ENCODE peak calls at places on chromosomes 13 and 19, in nine cellular contexts. D is brain microvascular endothelial cell; E is breast epithelium; H is A549; J is Calu3; B is MCF 10A; L is CD4-positive, alpha-beta T cell; V is fibroblast of the aortic adventitia; S is epithelial cell of proximal tubule. W is an unnamed sample.

GRCh38 chr19:48330012-48330681 is 4.8 kb downstream of the EMP3 start:
- DNase-seq in D (no peak), E (peak), H (no peak), J (peak), B (no peak), L (peak), V (no peak), S (no peak), W (no peak)

GRCh38 chr13:72284791-72285190 is 417.8 kb upstream of the DACH1 start:
- DNase-seq in D (no peak), E (no peak), H (no peak), J (no peak), B (no peak), L (no peak), V (no peak), S (no peak), W (no peak)

GRCh38 chr19:9962623-9963290 is 26.4 kb upstream of the OLFM2 start:
- DNase-seq in D (no peak), E (no peak), H (no peak), J (no peak), B (no peak), L (no peak), V (no peak), S (no peak), W (no peak)

GRCh38 chr13:35704331-35704730 is 227.8 kb upstream of the MAB21L1 start:
- DNase-seq in D (no peak), E (no peak), H (no peak), J (no peak), B (no peak), L (no peak), V (no peak), S (no peak), W (no peak)

GRCh38 chr13:49667773-49668172 is 23.5 kb downstream of the EBPL start:
- DNase-seq in D (peak), E (no peak), H (no peak), J (no peak), B (peak), L (no peak), V (no peak), S (no peak), W (peak)

GRCh38 chr19:30686252-30686762 is 314.1 kb downstream of the ZNF536 start:
- DNase-seq in D (no peak), E (no peak), H (no peak), J (no peak), B (no peak), L (no peak), V (peak), S (no peak), W (peak)

GRCh38 chr13:60584976-60585375 is 188.0 kb downstream of the TDRD3 start:
- DNase-seq in D (peak), E (no peak), H (no peak), J (no peak), B (peak), L (no peak), V (peak), S (no peak), W (no peak)

GRCh38 chr19:19460258-19460731 is 54.8 kb downstream of the GATAD2A start:
- DNase-seq in D (no peak), E (no peak), H (no peak), J (no peak), B (no peak), L (no peak), V (no peak), S (no peak), W (peak)

GRCh38 chr13:99320693-99321481 is 13.7 kb upstream of the GPR183 start:
- DNase-seq in D (peak), E (no peak), H (no peak), J (no peak), B (peak), L (no peak), V (peak), S (no peak), W (peak)

GRCh38 chr13:51276684-51277083 is 54.5 kb downstream of the FAM124A start:
- DNase-seq in D (no peak), E (peak), H (no peak), J (no peak), B (peak), L (no peak), V (peak), S (peak), W (no peak)

GRCh38 chr13:61414686-61415664 is 674 bp downstream of the PCDH20 start:
- DNase-seq in D (no peak), E (no peak), H (no peak), J (no peak), B (peak), L (no peak), V (no peak), S (peak), W (no peak)

GRCh38 chr13:84999252-84999651 is 800.0 kb downstream of the SLITRK6 start:
- DNase-seq in D (no peak), E (no peak), H (no peak), J (no peak), B (no peak), L (no peak), V (no peak), S (no peak), W (no peak)

GRCh38 chr19:35925501-35925900 is 10.7 kb upstream of the LRFN3 start:
- DNase-seq in D (no peak), E (no peak), H (no peak), J (no peak), B (no peak), L (no peak), V (no peak), S (no peak), W (no peak)

GRCh38 chr19:47475460-47475859 is 3.8 kb upstream of the SLC8A2 start:
- DNase-seq in D (no peak), E (no peak), H (no peak), J (no peak), B (no peak), L (no peak), V (no peak), S (no peak), W (no peak)

GRCh38 chr19:16660763-16661479 is at the start of gene TMEM38A:
- DNase-seq in D (no peak), E (peak), H (no peak), J (peak), B (peak), L (peak), V (no peak), S (no peak), W (peak)

GRCh38 chr19:17248011-17248776 is 2.5 kb upstream of the NR2F6 start:
- DNase-seq in D (no peak), E (no peak), H (no peak), J (peak), B (no peak), L (no peak), V (no peak), S (no peak), W (no peak)

GRCh38 chr19:1027020-1027952 is 878 bp downstream of the CNN2 start:
- DNase-seq in D (no peak), E (no peak), H (no peak), J (peak), B (peak), L (no peak), V (peak), S (no peak), W (no peak)

GRCh38 chr19:30170081-30170480 is 202.1 kb upstream of the ZNF536 start:
- DNase-seq in D (no peak), E (no peak), H (no peak), J (no peak), B (no peak), L (no peak), V (no peak), S (no peak), W (no peak)

GRCh38 chr13:66673401-66673800 is 556.7 kb downstream of the PCDH9 start:
- DNase-seq in D (peak), E (no peak), H (no peak), J (no peak), B (peak), L (no peak), V (peak), S (no peak), W (peak)

GRCh38 chr13:26719356-26719945 is 41.1 kb downstream of the GPR12 start:
- DNase-seq in D (no peak), E (no peak), H (no peak), J (no peak), B (peak), L (no peak), V (peak), S (no peak), W (peak)

GRCh38 chr19:16952046-16952445 is 63.2 kb downstream of the F2RL3 start:
- DNase-seq in D (no peak), E (no peak), H (no peak), J (no peak), B (no peak), L (no peak), V (no peak), S (no peak), W (no peak)

GRCh38 chr19:38425810-38426466 is at the start of gene RASGRP4:
- DNase-seq in D (no peak), E (no peak), H (no peak), J (no peak), B (no peak), L (no peak), V (no peak), S (no peak), W (no peak)

GRCh38 chr13:61466280-61466679 is 50.6 kb upstream of the PCDH20 start:
- DNase-seq in D (no peak), E (no peak), H (no peak), J (no peak), B (peak), L (no peak), V (no peak), S (no peak), W (no peak)

GRCh38 chr19:46981296-46981695 is 38.3 kb upstream of the NPAS1 start:
- DNase-seq in D (no peak), E (no peak), H (no peak), J (no peak), B (no peak), L (no peak), V (no peak), S (no peak), W (no peak)

GRCh38 chr19:49488046-49488862 is 846 bp downstream of the RPL13A start:
- DNase-seq in D (no peak), E (no peak), H (no peak), J (no peak), B (no peak), L (no peak), V (no peak), S (no peak), W (no peak)

GRCh38 chr13:41139296-41139966 is 6.8 kb upstream of the KBTBD6 start:
- DNase-seq in D (no peak), E (no peak), H (no peak), J (no peak), B (peak), L (no peak), V (no peak), S (peak), W (peak)

GRCh38 chr13:51643114-51643881 is 59.0 kb downstream of the WDFY2 start:
- DNase-seq in D (peak), E (no peak), H (peak), J (no peak), B (peak), L (no peak), V (peak), S (peak), W (peak)

GRCh38 chr13:47594833-47595232 is 406.2 kb downstream of the SUCLA2 start:
- DNase-seq in D (peak), E (no peak), H (no peak), J (peak), B (no peak), L (no peak), V (no peak), S (no peak), W (no peak)

GRCh38 chr13:47603365-47603764 is 397.7 kb downstream of the SUCLA2 start:
- DNase-seq in D (peak), E (no peak), H (no peak), J (no peak), B (no peak), L (no peak), V (no peak), S (no peak), W (no peak)

GRCh38 chr13:47598340-47598911 is 402.6 kb downstream of the SUCLA2 start:
- DNase-seq in D (no peak), E (no peak), H (no peak), J (no peak), B (peak), L (no peak), V (peak), S (no peak), W (no peak)
- TF ChIP-seq CTCF in D (peak), E (no peak), H (no peak), J (no peak), B (peak), L (no peak), V (peak), S (peak), W (peak)

DNA sequence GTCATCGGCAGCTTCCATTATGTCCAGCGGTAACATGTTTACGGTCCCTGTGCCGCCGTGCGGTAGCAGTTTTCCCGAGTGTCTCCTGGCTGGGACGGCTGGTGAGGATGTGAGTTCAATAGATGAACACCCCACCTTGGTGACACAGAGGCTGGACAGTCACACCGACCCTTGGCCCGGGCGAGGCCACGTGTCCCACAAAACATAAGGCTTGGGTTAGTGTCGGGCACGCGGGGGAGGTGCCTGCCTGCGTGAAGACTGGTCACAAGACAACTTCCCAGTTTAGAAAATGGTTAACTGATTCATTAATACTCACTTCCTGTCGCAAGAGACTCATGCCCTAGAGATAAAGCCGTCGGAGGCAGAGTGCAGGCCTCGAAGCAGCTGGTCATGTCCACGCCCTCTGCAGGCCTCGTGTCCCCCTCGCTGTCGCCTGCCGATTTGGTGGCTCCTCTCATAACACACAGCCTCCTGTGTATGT is 17.2 kb downstream of the RASA3 start:
- DNase-seq in D (peak), E (no peak), H (no peak), J (peak), B (peak), L (no peak), V (peak), S (peak), W (peak)
- TF ChIP-seq CTCF in D (peak), E (no peak), H (no peak), J (no peak), B (no peak), L (no peak), V (no peak), S (peak), W (no peak)

DNA sequence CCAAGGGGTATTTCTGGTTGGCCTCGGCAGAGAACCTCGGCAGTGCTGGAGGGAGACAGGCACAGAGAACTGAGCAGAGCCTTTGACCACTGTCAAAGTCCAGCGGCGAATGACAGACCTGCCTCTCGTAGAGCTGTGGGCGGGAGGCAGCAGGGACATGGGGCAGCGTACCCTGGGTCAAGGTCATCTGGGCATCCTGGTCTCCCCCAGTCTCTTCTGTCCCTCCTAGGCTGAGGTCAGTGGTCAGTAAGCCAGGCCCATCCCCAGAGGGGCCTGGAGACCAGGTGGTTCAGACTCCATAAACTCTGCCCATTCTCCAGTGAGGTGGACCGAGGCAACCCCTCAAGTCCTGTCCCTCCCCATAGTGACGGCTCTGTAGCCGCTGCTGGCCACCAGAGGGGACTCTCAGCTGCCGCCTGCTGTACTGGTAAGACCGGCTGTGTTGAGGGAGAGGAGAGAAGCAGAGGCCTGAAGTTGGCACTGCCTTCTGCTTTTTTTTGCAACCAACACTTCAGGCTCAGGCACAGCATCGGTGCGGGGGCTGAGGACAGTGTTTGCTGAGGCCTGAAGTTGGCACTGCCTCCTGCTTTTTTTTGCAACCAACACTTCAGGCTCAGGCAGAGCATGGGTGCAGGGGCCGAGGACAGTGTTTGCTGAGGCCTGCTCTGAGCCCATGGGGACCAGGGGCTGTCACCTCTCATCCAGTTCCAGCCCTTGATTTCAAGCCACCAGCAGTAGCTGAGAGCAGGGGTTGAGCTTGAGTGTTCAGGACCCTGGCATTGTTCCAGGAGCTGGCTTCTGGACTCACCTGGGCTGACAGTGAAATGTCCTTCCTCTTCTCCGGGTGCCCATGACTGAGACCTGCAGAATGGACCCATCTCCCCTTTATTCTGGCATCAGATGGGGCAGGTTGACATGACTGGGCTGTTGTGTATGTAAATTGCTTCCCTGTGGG is at the start of gene PGLYRP2:
- DNase-seq in D (no peak), E (peak), H (no peak), J (peak), B (peak), L (no peak), V (no peak), S (no peak), W (no peak)
- TF ChIP-seq CTCF in D (no peak), E (peak), H (no peak), J (no peak), B (no peak), L (no peak), V (peak), S (peak), W (no peak)

DNA sequence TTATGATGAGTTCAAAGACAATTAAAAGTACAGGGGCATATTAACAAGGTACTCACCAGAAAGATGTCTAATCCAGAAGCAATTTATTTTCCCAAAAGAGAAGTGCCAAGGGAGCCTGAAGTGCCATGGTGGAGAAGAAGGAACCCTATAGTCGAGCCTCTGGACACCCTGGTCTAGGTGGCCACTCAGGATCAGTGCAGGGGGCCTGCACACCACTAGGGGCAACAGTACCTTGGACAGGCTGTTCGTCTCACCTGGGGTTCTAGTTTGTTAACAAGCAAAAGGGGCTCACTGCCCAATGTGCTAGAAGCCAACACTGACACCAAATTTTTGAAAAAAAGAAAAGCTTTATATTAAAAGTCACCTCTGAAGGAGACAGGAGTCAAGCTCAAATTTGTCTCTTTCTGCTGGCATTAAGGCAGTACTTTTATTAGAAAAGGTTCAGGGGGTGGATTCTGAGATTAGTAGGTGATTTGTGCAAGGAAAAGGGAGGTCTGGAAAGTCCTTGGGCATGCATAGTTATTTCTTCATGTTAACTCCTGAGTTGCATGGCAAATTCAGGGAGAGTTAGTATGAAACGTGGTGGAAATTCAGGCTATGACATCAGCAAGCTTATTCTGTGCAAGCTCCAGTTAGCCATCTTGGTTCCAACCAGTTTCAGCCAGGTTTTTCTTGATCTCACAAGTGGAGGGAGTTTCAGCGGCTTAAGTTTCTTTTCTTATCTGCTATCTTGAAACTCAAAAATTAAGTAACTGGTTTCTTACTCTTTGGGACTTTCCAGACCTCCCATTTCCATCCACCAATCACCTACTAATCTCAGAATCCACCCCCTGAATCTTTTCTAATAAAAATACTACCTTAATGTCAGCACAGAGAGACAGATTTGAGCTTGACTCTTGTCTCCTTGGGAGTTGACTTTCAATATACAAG is 884 bp upstream of the CBY2 start:
- DNase-seq in D (no peak), E (no peak), H (no peak), J (no peak), B (no peak), L (no peak), V (peak), S (no peak), W (no peak)
- TF ChIP-seq CTCF in D (peak), E (no peak), H (no peak), J (no peak), B (no peak), L (no peak), V (no peak), S (no peak), W (no peak)

DNA sequence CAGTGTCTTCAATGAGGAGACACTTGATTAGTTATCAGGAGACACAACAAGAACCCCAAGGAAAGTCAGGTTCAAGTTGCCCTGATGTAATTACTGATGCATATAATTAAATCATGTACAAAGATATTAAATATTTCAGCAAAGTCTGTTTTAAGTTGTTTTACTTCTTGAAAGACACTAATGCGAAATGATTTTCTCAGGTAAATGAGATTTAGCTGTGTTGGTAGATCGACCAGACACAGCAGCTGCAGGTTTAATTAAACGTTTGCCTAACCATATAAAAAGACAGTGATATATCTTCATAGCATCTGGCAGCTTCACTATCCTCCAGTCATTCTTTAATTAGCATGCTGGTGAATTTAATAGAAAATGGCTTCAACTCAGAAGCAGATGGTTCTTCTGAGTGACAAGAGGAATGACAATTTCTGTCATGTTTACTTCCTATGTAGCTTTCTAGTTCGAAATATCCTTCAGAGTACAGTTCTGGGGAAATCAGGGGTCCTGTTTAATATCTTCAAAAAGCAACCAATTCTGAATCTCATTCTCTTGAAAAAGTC is 69.3 kb downstream of the NHLRC3 start:
- DNase-seq in D (no peak), E (no peak), H (no peak), J (no peak), B (no peak), L (no peak), V (no peak), S (no peak), W (no peak)
- TF ChIP-seq CTCF in D (no peak), E (no peak), H (no peak), J (no peak), B (no peak), L (no peak), V (no peak), S (no peak), W (no peak)

GRCh38 chr13:37208052-37208451 is 102.6 kb upstream of the CSNK1A1L start:
- DNase-seq in D (no peak), E (no peak), H (no peak), J (no peak), B (no peak), L (no peak), V (no peak), S (no peak), W (no peak)
- TF ChIP-seq CTCF in D (no peak), E (no peak), H (no peak), J (no peak), B (no peak), L (no peak), V (no peak), S (no peak), W (no peak)

GRCh38 chr13:110616103-110617101 is 1.1 kb downstream of the NAXD start:
- DNase-seq in D (peak), E (peak), H (peak), J (peak), B (peak), L (peak), V (peak), S (no peak), W (peak)
- TF ChIP-seq CTCF in D (peak), E (no peak), H (peak), J (no peak), B (no peak), L (no peak), V (peak), S (no peak), W (no peak)

GRCh38 chr13:80276371-80277289 is 64.3 kb downstream of the SPRY2 start:
- DNase-seq in D (no peak), E (no peak), H (no peak), J (no peak), B (no peak), L (no peak), V (no peak), S (peak), W (no peak)
- TF ChIP-seq CTCF in D (no peak), E (no peak), H (no peak), J (no peak), B (no peak), L (no peak), V (no peak), S (peak), W (no peak)

W was measured in foreskin fibroblast.